ENCODE peak calls at places on chromosomes 4 and X, in nine cellular contexts. C, L, S, W, U, G, R, I and V are unnamed samples.

GRCh38 chr4:124459922-124460301 is 252.6 kb downstream of the ANKRD50 start:
- DNase-seq in C (no peak), L (peak; percentile 14), S (no peak), W (peak; percentile 32), U (no peak), G (no peak), R (no peak), I (no peak), V (no peak)

GRCh38 chrX:153684447-153685178 is 3.1 kb upstream of the SLC6A8 start:
- DNase-seq in C (no peak), L (no peak), S (no peak), W (no peak), U (no peak), G (no peak), R (no peak), I (no peak), V (no peak)

GRCh38 chr4:39908284-39908683 is 69.4 kb downstream of the PDS5A start:
- DNase-seq in C (no peak), L (no peak), S (no peak), W (peak; percentile 7), U (no peak), G (no peak), R (no peak), I (no peak), V (no peak)

GRCh38 chr4:161160718-161161117 is 1003.1 kb downstream of the FSTL5 start:
- DNase-seq in C (no peak), L (no peak), S (no peak), W (no peak), U (no peak), G (no peak), R (no peak), I (no peak), V (no peak)

GRCh38 chr4:184958839-184959238 is 59.5 kb upstream of the HELT start:
- DNase-seq in C (no peak), L (no peak), S (no peak), W (no peak), U (no peak), G (no peak), R (no peak), I (no peak), V (no peak)

GRCh38 chr4:130359537-130359936 is 1263.6 kb downstream of the C4orf33 start:
- DNase-seq in C (no peak), L (peak; percentile 73), S (no peak), W (peak; percentile 24), U (peak; percentile 35), G (no peak), R (no peak), I (no peak), V (no peak)

GRCh38 chr4:7124643-7125442 is 57.0 kb upstream of the GRPEL1 start:
- DNase-seq in C (peak; percentile 33), L (peak; percentile 80), S (no peak), W (peak; percentile 96), U (peak; percentile 84), G (peak; percentile 19), R (no peak), I (peak; percentile 61), V (peak; percentile 40)

GRCh38 chr4:1077711-1078477 is 35.5 kb downstream of the RNF212 start:
- DNase-seq in C (no peak), L (no peak), S (no peak), W (no peak), U (no peak), G (no peak), R (no peak), I (no peak), V (no peak)

GRCh38 chrX:38627683-38628082 is 66.3 kb downstream of the TSPAN7 start:
- DNase-seq in C (no peak), L (no peak), S (no peak), W (peak; percentile 2), U (peak; percentile 57), G (no peak), R (no peak), I (no peak), V (peak; percentile 8)